ENCODE peak calls at places on chromosomes 13 and 19, in five cellular contexts. K, Z, O, J and T are unnamed samples.

GRCh38 chr13:79393564-79394249 is 12.3 kb downstream of the RBM26 start:
- DNase-seq in O (no peak), J (no peak), Z (peak), K (no peak), T (no peak)

GRCh38 chr13:29991343-29991742 is 140.9 kb upstream of the UBL3 start:
- DNase-seq in J (no peak), O (no peak), K (no peak), Z (no peak), T (no peak)

GRCh38 chr13:74562381-74562780 is 428.2 kb upstream of the KLF12 start:
- DNase-seq in Z (no peak), K (no peak), J (no peak), O (no peak), T (no peak)

GRCh38 chr13:64234255-64234654 is 2818.6 kb upstream of the PCDH20 start:
- DNase-seq in Z (no peak), K (no peak), J (no peak), O (no peak), T (no peak)

GRCh38 chr19:33795370-33796163 is 1.1 kb upstream of the KCTD15 start:
- DNase-seq in O (no peak), J (peak), K (peak), Z (no peak), T (peak)

GRCh38 chr19:34428549-34429285 is 536 bp downstream of the UBA2 start:
- DNase-seq in K (no peak), O (no peak), Z (no peak), J (peak), T (no peak)

GRCh38 chr19:16623066-16623465 is 4.9 kb downstream of the MED26 start:
- DNase-seq in K (no peak), O (no peak), Z (no peak), J (no peak), T (no peak)

GRCh38 chr13:98447881-98448641 is 128.8 kb downstream of the STK24 start:
- DNase-seq in J (peak), Z (no peak), K (peak), O (peak), T (no peak)

GRCh38 chr13:43094901-43095300 is 71.5 kb downstream of the DNAJC15 start:
- DNase-seq in K (no peak), O (no peak), Z (no peak), J (no peak), T (no peak)

GRCh38 chr13:36421447-36421846 is 10.8 kb upstream of the CCNA1 start:
- DNase-seq in O (no peak), Z (no peak), K (no peak), J (no peak), T (no peak)

GRCh38 chr13:20492641-20493040 is 33.0 kb downstream of the CRYL1 start:
- DNase-seq in O (peak), K (peak), J (peak), Z (no peak), T (no peak)

GRCh38 chr19:35342430-35342829 is 5.3 kb upstream of the FFAR1 start:
- DNase-seq in O (no peak), K (no peak), J (no peak), Z (no peak), T (no peak)

GRCh38 chr19:14890616-14891379 is 4.9 kb upstream of the OR7A17 start:
- DNase-seq in J (no peak), Z (no peak), O (no peak), K (no peak), T (no peak)

GRCh38 chr13:22107549-22107948 is 436.7 kb downstream of the FGF9 start:
- DNase-seq in O (no peak), K (no peak), J (no peak), Z (no peak), T (no peak)

GRCh38 chr13:45102136-45102802 is 18.0 kb upstream of the GTF2F2 start:
- DNase-seq in O (no peak), Z (no peak), K (no peak), J (no peak), T (no peak)

GRCh38 chr19:38718747-38719543 is 25.3 kb downstream of the CAPN12 start:
- DNase-seq in O (no peak), J (peak), K (peak), Z (no peak), T (peak)

GRCh38 chr13:33377825-33378224 is 92.3 kb upstream of the STARD13 start:
- DNase-seq in Z (no peak), O (no peak), J (no peak), K (no peak), T (no peak)
- H3K27ac ChIP-seq in Z (no peak), O (no peak), J (no peak), K (no peak), T (no peak)

GRCh38 chr19:45347570-45348366 is 7.2 kb downstream of the KLC3 start:
- DNase-seq in Z (no peak), J (no peak), K (no peak), O (no peak), T (no peak)

GRCh38 chr19:45344621-45345505 is 4.3 kb downstream of the KLC3 start:
- DNase-seq in Z (no peak), J (no peak), O (no peak), K (no peak), T (no peak)

GRCh38 chr19:45345506-45345860 is 4.9 kb downstream of the KLC3 start:
- DNase-seq in J (no peak), O (no peak), K (no peak), Z (no peak), T (no peak)

GRCh38 chr19:45348367-45349125 is 8.0 kb downstream of the KLC3 start:
- DNase-seq in O (no peak), Z (no peak), J (no peak), K (no peak), T (no peak)

DNA sequence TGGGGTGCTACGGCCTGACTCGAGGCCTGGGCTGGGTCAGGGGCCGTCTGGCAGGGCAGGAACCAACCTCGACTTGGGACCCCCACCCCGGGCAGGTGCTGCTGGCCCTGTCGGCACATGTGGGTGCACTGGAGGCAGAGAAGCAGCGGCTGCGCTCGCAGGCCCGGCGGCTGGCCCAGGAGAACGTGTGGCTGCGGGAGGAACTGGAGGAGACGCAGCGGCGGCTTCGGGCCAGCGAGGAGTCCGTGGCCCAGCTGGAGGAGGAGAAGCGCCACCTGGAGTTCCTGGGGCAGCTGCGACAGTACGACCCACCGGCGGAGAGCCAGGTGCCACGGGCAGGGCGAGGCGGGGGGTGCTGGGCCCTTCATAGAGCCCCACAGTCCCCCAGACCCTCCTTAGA is 5.9 kb downstream of the KLC3 start:
- DNase-seq in J (no peak), O (no peak), Z (no peak), K (peak), T (no peak)
- TF ChIP-seq CTCF in J (no peak), O (no peak), Z (no peak), K (peak), T (no peak)

GRCh38 chr19:19668230-19669012 is at the start of gene ZNF101:
- DNase-seq in Z (peak), J (peak), K (peak), O (peak), T (peak)

GRCh38 chr19:19674315-19674714 is 5.7 kb downstream of the ZNF101 start:
- DNase-seq in O (no peak), J (no peak), K (no peak), Z (no peak), T (no peak)

GRCh38 chr19:19672816-19673215 is 4.2 kb downstream of the ZNF101 start:
- DNase-seq in J (no peak), K (no peak), O (no peak), Z (no peak), T (no peak)

GRCh38 chr19:19670070-19670551 is 1.5 kb downstream of the ZNF101 start:
- DNase-seq in O (no peak), Z (no peak), J (no peak), K (peak), T (no peak)
- H3K27ac ChIP-seq in O (no peak), Z (peak), J (no peak), K (no peak), T (no peak)

GRCh38 chr19:54439174-54439851 is 9.7 kb upstream of the LENG8 start:
- DNase-seq in O (no peak), Z (no peak), J (peak), K (peak), T (no peak)
- TF ChIP-seq CTCF in O (peak), Z (no peak), J (peak), K (peak), T (no peak)

GRCh38 chr13:110017379-110017778 is 231.0 kb upstream of the IRS2 start:
- DNase-seq in J (no peak), Z (no peak), K (peak), O (peak), T (no peak)
- H3K27ac ChIP-seq in J (no peak), Z (no peak), K (no peak), O (peak), T (no peak)

DNA sequence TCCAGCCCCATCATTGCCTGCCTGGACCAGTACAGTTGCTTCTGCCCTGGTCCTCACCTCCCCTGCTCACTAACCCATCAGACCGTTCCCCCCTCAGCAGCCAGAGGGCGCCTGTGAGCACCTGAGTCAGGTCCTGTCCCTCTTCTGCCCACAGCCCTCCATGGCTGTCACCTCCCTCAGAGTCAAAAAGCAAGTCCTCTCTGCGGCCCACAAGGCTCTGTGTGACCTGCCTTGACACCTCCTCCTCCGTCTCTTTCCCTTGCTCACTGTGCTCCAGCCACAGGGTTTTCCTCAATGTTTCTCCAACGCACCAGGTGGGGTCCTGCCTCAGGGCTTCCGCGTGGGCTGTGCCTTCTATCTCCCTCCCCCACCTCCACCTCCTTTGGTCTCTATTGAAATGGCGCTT is 29.4 kb upstream of the PTPRS start:
- DNase-seq in O (no peak), K (peak), J (peak), Z (peak), T (peak)
- TF ChIP-seq CTCF in O (peak), K (peak), J (peak), Z (peak), T (no peak)

GRCh38 chr13:40981361-40981760 is 37.8 kb downstream of the ELF1 start:
- DNase-seq in K (no peak), J (no peak), O (no peak), Z (no peak), T (no peak)
- H3K27ac ChIP-seq in K (no peak), J (no peak), O (no peak), Z (peak), T (peak)

GRCh38 chr19:18117692-18118378 is 20.3 kb downstream of the MAST3 start:
- DNase-seq in K (peak), J (peak), O (peak), Z (peak), T (peak)
- TF ChIP-seq CTCF in K (no peak), J (no peak), O (no peak), Z (no peak), T (no peak)

GRCh38 chr13:110319774-110320509 is 12.9 kb downstream of the COL4A2 start:
- DNase-seq in O (peak), K (peak), Z (no peak), J (no peak), T (no peak)
- H3K27ac ChIP-seq in O (peak), K (no peak), Z (no peak), J (no peak), T (peak)

GRCh38 chr13:62060570-62060969 is 644.9 kb upstream of the PCDH20 start:
- DNase-seq in O (no peak), Z (no peak), K (no peak), J (no peak), T (no peak)
- TF ChIP-seq CTCF in O (no peak), Z (no peak), K (no peak), J (no peak), T (no peak)